ENCODE peak calls at places on chromosome 15, in seven cellular contexts. J, U, E, H, B, L and C are unnamed samples.

GRCh38 chr15:39596358-39597051 is 15.6 kb downstream of the THBS1 start:
- DNase-seq in E (peak; percentile 34), J (no peak), H (no peak), L (no peak), U (peak; percentile 54), B (no peak), C (no peak)

GRCh38 chr15:39623550-39623931 is 42.7 kb downstream of the THBS1 start:
- DNase-seq in J (no peak), E (no peak), L (no peak), B (no peak), U (no peak), H (no peak), C (peak; percentile 50)

GRCh38 chr15:87874896-87875661 is 381.5 kb downstream of the NTRK3 start:
- DNase-seq in U (peak; percentile 17), J (peak; percentile 24), B (peak; percentile 7), H (no peak), L (peak; percentile 34), E (peak; percentile 72), C (no peak)

GRCh38 chr15:41936649-41937567 is 35.4 kb downstream of the EHD4 start:
- DNase-seq in E (peak; percentile 71), B (peak; percentile 64), L (no peak), H (peak; percentile 75), U (peak; percentile 76), J (peak; percentile 64), C (peak; percentile 64)

GRCh38 chr15:73305331-73306211 is 63.2 kb downstream of the HCN4 start:
- DNase-seq in U (peak; percentile 82), B (peak; percentile 56), L (no peak), E (peak; percentile 86), J (peak; percentile 39), H (no peak), C (no peak)

GRCh38 chr15:69573815-69574472 is 121.3 kb downstream of the RPLP1 start:
- DNase-seq in L (no peak), E (peak; percentile 63), U (peak; percentile 49), B (no peak), J (no peak), H (peak; percentile 15), C (no peak)

GRCh38 chr15:37220949-37221670 is 120.8 kb upstream of the MEIS2 start:
- DNase-seq in E (no peak), L (no peak), J (no peak), H (no peak), U (no peak), B (no peak), C (no peak)

GRCh38 chr15:78064544-78064943 is 13.0 kb downstream of the TBC1D2B start:
- DNase-seq in U (peak; percentile 86), E (peak; percentile 86), B (no peak), L (no peak), H (no peak), J (no peak), C (no peak)

GRCh38 chr15:75460646-75461045 is 9.2 kb upstream of the SIN3A start:
- DNase-seq in L (no peak), U (no peak), E (no peak), J (no peak), B (no peak), H (no peak), C (no peak)

GRCh38 chr15:37112963-37113362 is 12.6 kb upstream of the MEIS2 start:
- DNase-seq in H (no peak), B (no peak), U (no peak), E (no peak), L (no peak), J (no peak), C (no peak)

GRCh38 chr15:45287400-45287799 is 35.4 kb downstream of the SLC28A2 start:
- DNase-seq in U (no peak), H (no peak), J (no peak), B (no peak), L (no peak), E (no peak), C (no peak)

GRCh38 chr15:48426047-48426446 is 94.8 kb downstream of the DUT start:
- DNase-seq in H (no peak), E (no peak), L (no peak), J (no peak), B (no peak), U (no peak), C (no peak)

DNA sequence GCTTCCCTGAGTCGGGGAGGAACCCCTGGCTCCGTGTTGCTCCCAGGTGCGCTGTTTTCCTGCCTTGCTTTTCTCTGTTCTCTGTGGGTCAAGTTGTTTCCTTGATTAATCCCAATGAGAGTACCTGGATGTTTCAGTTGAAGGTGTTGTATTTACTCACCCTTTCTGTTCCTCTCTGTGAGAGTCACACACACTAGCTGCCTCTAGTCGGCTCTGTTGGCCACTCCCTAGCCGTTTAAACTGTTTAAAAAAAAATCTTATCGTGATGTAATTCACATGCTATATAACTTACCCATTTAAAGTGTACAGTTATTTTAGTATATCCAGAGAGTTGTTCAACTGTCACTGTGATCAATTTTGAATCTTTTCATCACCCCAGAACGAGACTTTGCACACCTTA is 74.0 kb downstream of the AKAP13 start:
- DNase-seq in L (no peak), U (no peak), E (no peak), J (no peak), H (no peak), B (no peak), C (no peak)
- TF ChIP-seq CTCF in L (no peak), U (no peak), E (no peak), J (no peak), H (no peak), B (no peak), C (no peak)

DNA sequence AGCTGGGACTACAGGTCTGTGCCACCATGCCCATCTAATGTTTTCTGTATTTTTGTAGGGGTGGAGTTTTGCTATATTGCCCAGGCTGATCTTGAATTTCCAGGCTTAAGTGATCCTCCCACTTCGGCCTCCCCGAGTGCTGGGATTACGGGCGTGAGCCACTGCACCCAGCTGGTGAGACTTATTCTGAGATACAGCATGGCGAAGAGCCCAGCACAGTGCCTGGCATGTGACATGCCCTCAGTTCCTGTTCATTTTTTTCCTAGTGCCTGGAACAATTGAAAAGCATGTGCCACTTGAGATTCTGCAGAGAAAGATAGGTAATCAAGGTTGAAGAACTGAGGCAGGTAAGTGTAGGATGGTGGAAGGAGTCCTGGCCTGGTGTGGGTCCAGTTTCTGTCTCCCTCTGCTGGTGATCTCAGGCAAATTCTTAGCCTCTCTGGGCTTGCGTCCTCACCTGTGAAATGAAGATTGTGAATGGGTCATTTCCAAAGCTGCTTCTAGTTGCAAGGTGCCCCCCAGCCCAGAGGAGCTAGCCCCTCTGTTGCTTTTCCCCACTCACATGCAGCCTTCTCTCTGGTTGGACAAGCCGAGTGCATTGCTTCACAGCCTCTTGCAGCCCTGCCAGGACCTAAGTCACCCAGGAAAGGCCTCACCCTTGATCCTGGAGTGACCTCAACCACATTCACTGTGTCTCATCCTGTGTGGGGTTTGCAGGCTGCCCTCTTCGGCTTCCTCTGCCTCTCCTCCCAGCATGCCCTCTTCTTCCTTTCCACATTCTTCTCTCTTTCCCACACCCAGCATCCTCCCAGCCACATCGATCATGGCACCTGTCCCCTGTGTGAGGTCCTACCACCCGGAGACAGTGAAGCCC is 4.3 kb upstream of the RHCG start:
- DNase-seq in E (no peak), L (no peak), U (no peak), B (no peak), H (no peak), J (no peak), C (no peak)
- TF ChIP-seq CTCF in E (peak; percentile 34), L (no peak), U (peak; percentile 34), B (peak; percentile 24), H (no peak), J (no peak), C (no peak)

GRCh38 chr15:24223739-24224138 is 451.8 kb upstream of the NPAP1 start:
- DNase-seq in U (no peak), J (no peak), H (no peak), E (no peak), B (no peak), L (no peak), C (no peak)
- TF ChIP-seq CTCF in U (no peak), J (no peak), H (no peak), E (no peak), B (no peak), L (no peak), C (no peak)

DNA sequence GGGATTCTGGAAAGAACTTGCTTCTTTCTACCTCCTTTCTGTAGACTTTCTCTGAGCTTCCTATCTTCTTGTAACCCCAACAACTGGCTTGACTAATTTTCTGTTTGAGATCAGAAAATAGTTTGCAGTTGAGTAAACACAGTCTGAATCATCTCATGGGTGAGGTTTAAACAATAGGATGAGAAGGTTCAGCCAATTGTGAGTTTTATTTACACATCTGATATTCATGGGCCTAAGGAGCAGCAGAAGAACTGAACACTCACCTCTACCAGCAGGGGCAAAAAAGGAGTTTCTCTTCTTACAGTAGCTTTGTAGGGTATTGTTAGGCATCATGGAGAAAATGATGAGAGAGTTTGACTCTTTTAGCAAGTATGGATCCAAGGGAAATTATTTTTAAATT is 54.2 kb downstream of the DTWD1 start:
- DNase-seq in U (peak; percentile 91), B (no peak), J (no peak), E (peak; percentile 75), H (no peak), L (no peak), C (no peak)
- TF ChIP-seq CTCF in U (peak; percentile 49), B (no peak), J (no peak), E (no peak), H (no peak), L (no peak), C (no peak)

GRCh38 chr15:89293012-89293411 is 41.6 kb downstream of the POLG start:
- DNase-seq in H (no peak), U (no peak), J (no peak), E (no peak), L (no peak), B (no peak), C (no peak)
- TF ChIP-seq CTCF in H (no peak), U (no peak), J (no peak), E (no peak), L (no peak), B (no peak), C (no peak)

GRCh38 chr15:92847841-92848240 is 52.3 kb upstream of the CHD2 start:
- DNase-seq in U (no peak), H (no peak), B (no peak), J (no peak), E (peak; percentile 43), L (no peak), C (no peak)
- TF ChIP-seq CTCF in U (no peak), H (no peak), B (no peak), J (no peak), E (no peak), L (no peak), C (no peak)

DNA sequence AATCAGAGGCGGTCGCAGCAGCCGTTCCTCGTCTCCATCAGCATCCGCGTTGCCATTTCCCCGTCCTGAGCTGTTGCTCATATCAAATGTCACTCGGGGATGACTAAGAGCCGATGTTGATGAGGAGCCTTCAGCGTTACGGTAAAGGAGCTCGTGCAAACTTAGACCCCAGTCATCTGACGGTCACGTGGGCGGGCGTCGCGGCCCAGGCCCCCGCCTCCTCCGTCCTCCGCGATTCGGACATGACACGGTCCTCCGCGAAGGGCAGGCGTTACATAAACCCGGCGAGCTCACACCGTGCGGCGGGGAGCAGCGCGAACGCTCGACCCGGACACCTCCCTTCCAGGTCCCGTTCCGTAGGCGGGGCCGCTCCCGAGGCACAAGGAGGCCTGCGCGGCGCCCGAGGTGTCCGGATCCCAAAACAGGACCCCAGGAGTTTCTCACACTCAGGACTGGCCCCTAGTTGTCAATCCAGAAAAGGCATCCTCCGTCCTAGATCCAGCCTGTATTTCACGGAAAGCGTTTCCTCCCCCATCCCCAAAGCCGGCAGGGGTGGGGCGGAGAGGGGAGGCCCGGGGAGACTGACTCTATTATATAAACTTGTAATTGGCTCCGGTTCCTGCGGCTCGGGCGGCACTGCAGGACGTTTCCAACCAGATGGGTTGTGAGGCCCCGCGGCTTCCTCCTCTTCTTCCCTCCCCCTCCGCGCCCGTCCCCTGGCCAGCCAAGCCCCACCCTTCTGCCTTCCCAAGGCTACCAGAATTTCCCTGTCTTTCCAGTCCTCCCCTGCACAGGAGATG is 100.0 kb upstream of the IGF1R start:
- DNase-seq in L (peak; percentile 84), U (peak; percentile 62), J (peak; percentile 68), H (peak; percentile 23), B (peak; percentile 56), E (peak; percentile 76), C (peak; percentile 17)
- TF ChIP-seq CTCF in L (peak; percentile 26), U (peak; percentile 6), J (no peak), H (no peak), B (no peak), E (peak; percentile 21), C (no peak)